ENCODE peak calls at places on chromosomes 16 and 17, in five cellular contexts. Z, K, H, O and T are unnamed samples.

GRCh38 chr17:17888371-17888770 is 51.6 kb upstream of the SREBF1 start:
- DNase-seq in Z (no peak), K (no peak), H (no peak), O (no peak), T (no peak)

GRCh38 chr16:3511286-3512180 is 10.7 kb downstream of the CLUAP1 start:
- DNase-seq in Z (no peak), K (no peak), H (no peak), O (no peak), T (no peak)

GRCh38 chr17:81239714-81240555 is 817 bp downstream of the NDUFAF8 start:
- DNase-seq in Z (no peak), K (no peak), H (no peak), O (peak; percentile 67), T (no peak)

GRCh38 chr17:61770752-61771533 is 92.4 kb downstream of the BRIP1 start:
- DNase-seq in Z (no peak), K (no peak), H (no peak), O (no peak), T (no peak)

GRCh38 chr16:19354371-19354770 is 63.3 kb upstream of the TMC5 start:
- DNase-seq in Z (no peak), K (no peak), H (no peak), O (no peak), T (no peak)

GRCh38 chr16:7746971-7747370 is 414.3 kb downstream of the RBFOX1 start:
- DNase-seq in Z (no peak), K (no peak), H (no peak), O (no peak), T (no peak)

GRCh38 chr17:82006468-82007227 is 16.0 kb downstream of the CENPX start:
- DNase-seq in Z (no peak), K (no peak), H (no peak), O (no peak), T (no peak)

GRCh38 chr17:40539711-40540411 is 25.4 kb downstream of the CCR7 start:
- DNase-seq in Z (no peak), K (no peak), H (no peak), O (no peak), T (no peak)

GRCh38 chr17:8125196-8125946 is 1.5 kb upstream of the HES7 start:
- DNase-seq in Z (peak; percentile 64), K (peak; percentile 73), H (peak; percentile 72), O (peak; percentile 88), T (peak; percentile 64)

GRCh38 chr17:29093090-29093871 is 50.3 kb downstream of the PIPOX start:
- DNase-seq in Z (no peak), K (no peak), H (no peak), O (no peak), T (no peak)

GRCh38 chr17:27621557-27621956 is 9.4 kb upstream of the LGALS9 start:
- DNase-seq in Z (no peak), K (no peak), H (no peak), O (no peak), T (no peak)

GRCh38 chr16:73048292-73049050 is 543 bp upstream of the ZFHX3 start:
- DNase-seq in Z (peak; percentile 84), K (no peak), H (no peak), O (peak; percentile 73), T (no peak)

GRCh38 chr16:75256871-75257343 is 5.5 kb upstream of the BCAR1 start:
- DNase-seq in Z (no peak), K (no peak), H (no peak), O (peak; percentile 86), T (no peak)

GRCh38 chr17:42283241-42284019 is 4.9 kb upstream of the STAT5A start:
- DNase-seq in Z (no peak), K (no peak), H (no peak), O (peak; percentile 48), T (no peak)

GRCh38 chr17:61393904-61394629 is 5.6 kb upstream of the TBX2 start:
- DNase-seq in Z (peak; percentile 97), K (no peak), H (no peak), O (peak; percentile 81), T (no peak)

GRCh38 chr17:72900542-72900941 is 191.9 kb downstream of the SLC39A11 start:
- DNase-seq in Z (no peak), K (no peak), H (no peak), O (peak; percentile 37), T (no peak)

GRCh38 chr16:8183186-8184099 is 406.9 kb downstream of the TMEM114 start:
- DNase-seq in Z (no peak), K (no peak), H (peak; percentile 34), O (no peak), T (no peak)

GRCh38 chr17:78719630-78720298 is 62.3 kb downstream of the CYTH1 start:
- DNase-seq in Z (no peak), K (no peak), H (no peak), O (no peak), T (no peak)

GRCh38 chr17:1947229-1947742 is 77.8 kb downstream of the RTN4RL1 start:
- DNase-seq in Z (peak; percentile 36), K (no peak), H (no peak), O (peak; percentile 66), T (no peak)

GRCh38 chr16:27824786-27825185 is 238.7 kb downstream of the GSG1L start:
- DNase-seq in Z (no peak), K (no peak), H (no peak), O (no peak), T (no peak)

GRCh38 chr17:34199932-34200534 is 55.1 kb upstream of the CCL2 start:
- DNase-seq in Z (peak; percentile 76), K (peak; percentile 62), H (peak; percentile 79), O (peak; percentile 79), T (peak; percentile 36)

GRCh38 chr16:80803341-80804060 is 897 bp downstream of the CDYL2 start:
- DNase-seq in Z (no peak), K (peak; percentile 62), H (peak; percentile 20), O (peak; percentile 66), T (no peak)

GRCh38 chr17:74354123-74354522 is 7.5 kb downstream of the BTBD17 start:
- DNase-seq in Z (peak; percentile 67), K (no peak), H (peak; percentile 83), O (peak; percentile 94), T (no peak)

GRCh38 chr16:59859606-59860402 is 1125.7 kb upstream of the GOT2 start:
- DNase-seq in Z (no peak), K (no peak), H (no peak), O (no peak), T (no peak)

GRCh38 chr17:44608732-44609435 is 47.4 kb upstream of the MEIOC start:
- DNase-seq in Z (peak; percentile 68), K (no peak), H (no peak), O (peak; percentile 69), T (no peak)

GRCh38 chr17:38564869-38565268 is 40.9 kb downstream of the SRCIN1 start:
- DNase-seq in Z (no peak), K (no peak), H (peak; percentile 50), O (peak; percentile 68), T (no peak)

GRCh38 chr17:78577296-78577695 is at the start of gene DNAH17:
- DNase-seq in Z (no peak), K (no peak), H (no peak), O (no peak), T (no peak)

GRCh38 chr17:83195330-83196087 is 116.1 kb downstream of the METRNL start:
- DNase-seq in Z (no peak), K (no peak), H (peak; percentile 46), O (no peak), T (no peak)

GRCh38 chr16:67801889-67802288 is 4.5 kb downstream of the RANBP10 start:
- DNase-seq in Z (no peak), K (no peak), H (no peak), O (no peak), T (peak; percentile 57)

GRCh38 chr16:49560018-49560830 is 186.6 kb downstream of the C16orf78 start:
- DNase-seq in Z (no peak), K (no peak), H (no peak), O (no peak), T (no peak)

GRCh38 chr16:49558451-49558850 is 184.8 kb downstream of the C16orf78 start:
- DNase-seq in Z (no peak), K (no peak), H (no peak), O (no peak), T (no peak)

GRCh38 chr16:49556252-49557069 is 182.9 kb downstream of the C16orf78 start:
- DNase-seq in Z (peak; percentile 44), K (peak; percentile 59), H (peak; percentile 26), O (no peak), T (no peak)

GRCh38 chr16:49557070-49557446 is 183.5 kb downstream of the C16orf78 start:
- DNase-seq in Z (peak; percentile 7), K (no peak), H (no peak), O (no peak), T (no peak)

DNA sequence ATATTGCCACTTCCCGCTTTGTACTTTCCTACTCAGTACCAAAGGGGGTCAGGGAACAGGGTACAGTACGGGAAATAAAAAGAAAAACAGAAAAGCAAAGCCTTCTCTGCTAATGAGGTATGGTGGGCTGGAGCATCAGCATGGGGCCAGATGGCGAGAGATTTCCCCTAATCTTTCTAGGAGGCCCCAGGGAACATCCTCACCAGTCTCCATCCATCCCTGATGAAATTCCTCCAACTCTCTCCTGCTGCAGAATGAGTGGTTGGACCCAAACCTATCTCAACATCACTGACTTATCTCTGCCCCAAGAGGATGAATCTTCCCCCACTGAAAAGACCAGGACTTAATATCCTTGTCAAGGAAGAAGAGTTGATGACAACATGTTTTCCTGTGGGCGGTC is 185.6 kb downstream of the C16orf78 start:
- DNase-seq in Z (no peak), K (no peak), H (no peak), O (no peak), T (no peak)
- TF ChIP-seq FOXM1 in Z (no peak), K (no peak), H (no peak), O (no peak), T (no peak)

GRCh38 chr17:19933221-19933620 is 44.4 kb downstream of the AKAP10 start:
- DNase-seq in Z (no peak), K (no peak), H (no peak), O (no peak), T (no peak)
- TF ChIP-seq FOXM1 in Z (no peak), K (no peak), H (no peak), O (no peak), T (no peak)

DNA sequence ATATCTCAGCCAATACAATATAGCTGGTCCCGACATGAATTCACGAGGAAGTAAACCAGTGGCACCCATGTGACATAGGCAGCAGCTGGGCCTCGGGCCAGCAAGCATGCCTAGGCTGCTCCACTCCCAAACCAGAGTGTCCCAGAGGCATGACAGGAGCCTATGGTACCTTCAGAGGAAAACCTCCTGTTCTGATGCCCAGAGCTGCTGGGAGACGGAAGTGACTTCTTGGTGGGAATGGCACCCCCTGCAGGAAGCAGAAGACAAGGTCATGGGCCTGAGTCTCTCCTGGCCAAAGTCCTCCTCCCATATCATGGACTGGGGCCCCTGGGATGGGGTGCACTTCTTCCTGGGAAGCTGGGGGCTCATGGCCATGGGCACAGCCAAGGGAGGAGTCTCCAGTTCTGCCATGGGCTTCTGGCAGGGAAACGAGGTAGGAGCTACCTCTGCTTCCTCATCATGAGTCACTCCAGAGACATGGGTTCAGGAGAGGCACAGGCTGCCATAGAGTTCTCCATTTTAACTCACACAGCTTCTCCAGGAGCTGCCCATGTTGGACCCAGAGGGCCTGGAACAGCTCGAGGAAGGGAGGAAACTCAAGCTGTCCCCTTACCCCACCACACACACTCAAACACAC is 13.4 kb downstream of the FBF1 start:
- DNase-seq in Z (peak; percentile 52), K (peak; percentile 78), H (peak; percentile 70), O (peak; percentile 75), T (no peak)
- TF ChIP-seq FOXM1 in Z (no peak), K (no peak), H (no peak), O (no peak), T (no peak)

DNA sequence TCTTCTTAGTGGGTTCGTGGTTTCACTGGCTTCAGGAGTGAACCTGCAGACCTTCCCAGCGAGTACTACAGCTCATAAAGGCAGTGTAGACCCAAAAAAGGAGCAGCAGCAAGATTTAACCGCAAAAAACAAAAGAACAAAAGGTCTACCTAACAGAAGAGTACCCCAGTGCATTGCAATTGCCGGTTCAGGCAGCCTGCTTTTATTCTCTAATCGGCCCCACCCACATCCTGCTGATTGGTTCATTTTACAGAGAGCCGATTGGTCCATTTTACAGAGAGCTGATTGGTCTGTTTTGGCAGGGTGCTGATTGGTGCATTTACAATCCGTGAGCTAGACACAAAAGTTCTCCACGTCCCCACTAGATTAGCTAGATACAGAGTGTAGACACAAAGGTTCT is 2.0 kb upstream of the ARRB2 start:
- DNase-seq in Z (peak; percentile 72), K (no peak), H (no peak), O (no peak), T (no peak)
- TF ChIP-seq FOXM1 in Z (no peak), K (no peak), H (no peak), O (no peak), T (no peak)